ENCODE peak calls at places on chromosome 2, in four cellular contexts. Y is right cardiac atrium, O is cardiac muscle cell, W is A549. B is an unnamed sample.

GRCh38 chr2:60806988-60807681 is 51.1 kb downstream of the PAPOLG start:
- DNase-seq in Y (no peak), O (peak; percentile 13), W (no peak), B (peak; percentile 37)

GRCh38 chr2:25283921-25284320 is 57.8 kb downstream of the DNMT3A start:
- DNase-seq in O (no peak), W (no peak), Y (no peak), B (no peak)

GRCh38 chr2:165889158-165889557 is 64.4 kb downstream of the TTC21B start:
- DNase-seq in W (no peak), Y (no peak), O (peak; percentile 9), B (no peak)

GRCh38 chr2:17482651-17483050 is 35.6 kb downstream of the RAD51AP2 start:
- DNase-seq in O (no peak), W (no peak), Y (no peak), B (no peak)

GRCh38 chr2:40434638-40435296 is 17.1 kb downstream of the SLC8A1 start:
- DNase-seq in Y (no peak), W (peak; percentile 91), O (no peak), B (no peak)

GRCh38 chr2:111037136-111037535 is 83.6 kb upstream of the BCL2L11 start:
- DNase-seq in Y (no peak), O (no peak), W (no peak), B (no peak)

GRCh38 chr2:223416826-223417610 is 185.1 kb downstream of the SCG2 start:
- DNase-seq in W (no peak), Y (peak; percentile 75), O (no peak), B (no peak)

GRCh38 chr2:196329959-196330358 is 158.6 kb upstream of the STK17B start:
- DNase-seq in W (no peak), O (no peak), Y (no peak), B (no peak)

GRCh38 chr2:176536739-176537138 is 267.5 kb downstream of the MTX2 start:
- DNase-seq in O (no peak), W (no peak), Y (no peak), B (no peak)

GRCh38 chr2:61937098-61937497 is 31.6 kb downstream of the COMMD1 start:
- DNase-seq in Y (no peak), W (no peak), O (no peak), B (no peak)

GRCh38 chr2:9897796-9898195 is 53.7 kb upstream of the GRHL1 start:
- DNase-seq in O (peak; percentile 3), W (no peak), Y (no peak), B (no peak)

GRCh38 chr2:186641807-186642321 is 52.0 kb upstream of the FAM171B start:
- DNase-seq in O (peak; percentile 66), W (peak; percentile 79), Y (no peak), B (peak; percentile 51)

GRCh38 chr2:862356-862687 is 88.3 kb upstream of the SNTG2 start:
- DNase-seq in W (no peak), O (no peak), Y (no peak), B (no peak)

GRCh38 chr2:64023485-64024258 is 4.4 kb upstream of the VPS54 start:
- DNase-seq in W (peak; percentile 24), Y (no peak), O (no peak), B (peak; percentile 18)

GRCh38 chr2:237652181-237652580 is 24.8 kb downstream of the LRRFIP1 start:
- DNase-seq in Y (no peak), W (no peak), O (no peak), B (no peak)

GRCh38 chr2:237651761-237652160 is 24.4 kb downstream of the LRRFIP1 start:
- DNase-seq in W (no peak), O (no peak), Y (no peak), B (no peak)

GRCh38 chr2:237653791-237654558 is 26.6 kb downstream of the LRRFIP1 start:
- DNase-seq in Y (no peak), O (no peak), W (no peak), B (no peak)

GRCh38 chr2:237650455-237650850 is 23.1 kb downstream of the LRRFIP1 start:
- DNase-seq in W (no peak), Y (no peak), O (no peak), B (no peak)

DNA sequence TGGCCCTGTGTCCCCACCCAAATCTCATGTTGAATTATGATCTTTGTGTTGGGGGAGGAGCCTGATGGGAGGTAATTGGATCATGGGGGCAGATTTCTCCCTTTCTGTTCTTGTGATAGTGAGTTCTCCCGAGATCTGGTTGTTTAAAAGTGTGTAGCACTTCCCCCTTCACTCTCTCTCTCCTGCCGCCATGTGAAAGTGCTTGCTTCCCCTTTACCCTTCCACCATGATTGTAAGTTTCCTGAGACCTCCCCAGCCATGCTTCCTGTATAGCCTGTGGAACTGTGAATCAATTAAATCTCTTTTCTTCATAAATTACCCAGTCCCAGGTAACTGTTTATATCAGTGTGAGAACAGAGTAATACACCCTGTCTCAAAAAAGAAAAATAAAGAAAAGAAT is 25.5 kb downstream of the LRRFIP1 start:
- DNase-seq in O (no peak), Y (no peak), W (no peak), B (no peak)
- H3K9me3 ChIP-seq in O (no peaks in the 10 kb centered on the region), Y (no peaks in the 10 kb centered on the region), W (peaks cover 6% of the 10 kb centered on the region), B (no peaks in the 10 kb centered on the region)

GRCh38 chr2:134248913-134249312 is 5.0 kb upstream of the MGAT5 start:
- DNase-seq in W (no peak), Y (no peak), O (no peak), B (no peak)
- H3K4me1 ChIP-seq in W (no peaks in the 10 kb centered on the region), Y (peaks cover 20% of the 10 kb centered on the region), O (peaks cover 5% of the 10 kb centered on the region), B (peaks cover 65% of the 10 kb centered on the region)

GRCh38 chr2:34162236-34162635 is 563.1 kb upstream of the FAM98A start:
- DNase-seq in W (no peak), O (no peak), Y (no peak), B (no peak)

GRCh38 chr2:34161546-34161945 is 562.4 kb upstream of the FAM98A start:
- DNase-seq in Y (no peak), W (no peak), O (no peak), B (no peak)

DNA sequence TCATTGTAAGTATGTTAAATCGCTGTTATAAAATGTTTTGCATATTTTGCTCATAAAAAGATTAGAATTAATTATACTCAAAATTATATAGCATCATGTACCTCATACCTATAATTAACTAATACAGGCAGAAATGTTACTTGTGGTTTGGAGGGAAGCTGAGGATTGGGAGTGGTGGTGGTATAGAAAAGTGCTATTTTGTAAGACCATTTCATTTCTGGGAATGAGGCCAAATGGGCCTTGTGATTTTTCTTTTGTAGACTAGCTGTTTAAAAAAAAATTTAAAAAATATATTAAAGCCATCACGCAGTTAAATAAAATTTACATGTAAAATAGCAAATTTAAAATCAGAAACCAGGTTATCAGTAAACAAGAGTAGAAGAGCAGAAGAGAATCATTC is 560.8 kb upstream of the FAM98A start:
- DNase-seq in W (no peak), O (no peak), Y (no peak), B (no peak)
- H3K9me3 ChIP-seq in W (no peaks in the 10 kb centered on the region), O (no peaks in the 10 kb centered on the region), Y (no peaks in the 10 kb centered on the region), B (no peaks in the 10 kb centered on the region)

GRCh38 chr2:239570216-239570925 is 169.6 kb upstream of the HDAC4 start:
- DNase-seq in W (no peak), Y (no peak), O (no peak), B (no peak)

GRCh38 chr2:239567786-239568185 is 167.0 kb upstream of the HDAC4 start:
- DNase-seq in Y (no peak), O (no peak), W (no peak), B (no peak)

GRCh38 chr2:239570971-239571520 is 170.2 kb upstream of the HDAC4 start:
- DNase-seq in W (no peak), O (no peak), Y (no peak), B (no peak)

GRCh38 chr2:239566995-239567580 is 166.3 kb upstream of the HDAC4 start:
- DNase-seq in Y (no peak), W (no peak), O (no peak), B (no peak)

GRCh38 chr2:239569401-239570090 is 168.7 kb upstream of the HDAC4 start:
- DNase-seq in Y (no peak), O (no peak), W (no peak), B (no peak)
- H3K4me1 ChIP-seq in Y (no peaks in the 10 kb centered on the region), O (no peaks in the 10 kb centered on the region), W (no peaks in the 10 kb centered on the region), B (no peaks in the 10 kb centered on the region)

DNA sequence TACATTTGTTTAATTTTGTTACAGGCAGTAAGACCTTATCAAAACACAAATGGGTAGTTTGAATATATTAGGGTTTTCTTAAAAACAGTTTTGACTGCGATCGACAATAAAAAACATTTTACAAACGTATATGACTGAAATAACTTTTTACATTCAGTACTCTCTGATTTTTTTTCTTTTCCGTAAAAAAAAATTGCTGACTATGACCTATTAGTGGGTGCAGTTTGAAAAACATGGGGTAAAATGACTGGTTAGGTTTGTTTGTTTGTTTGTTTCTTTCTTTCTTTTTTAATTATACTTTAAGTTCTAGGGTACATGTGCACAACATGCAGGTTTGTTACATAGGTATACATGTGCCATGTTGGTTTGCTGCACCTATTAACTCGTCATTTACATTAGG is 36.9 kb downstream of the EPC2 start:
- DNase-seq in Y (no peak), O (no peak), W (no peak), B (no peak)
- H3K9me3 ChIP-seq in Y (no peaks in the 10 kb centered on the region), O (no peaks in the 10 kb centered on the region), W (no peaks in the 10 kb centered on the region), B (no peaks in the 10 kb centered on the region)

GRCh38 chr2:171253900-171254447 is 93.3 kb upstream of the TLK1 start:
- DNase-seq in O (no peak), Y (no peak), W (no peak), B (no peak)

GRCh38 chr2:171253279-171253678 is 92.6 kb upstream of the TLK1 start:
- DNase-seq in Y (no peak), W (no peak), O (no peak), B (no peak)

GRCh38 chr2:171249689-171250088 is 89.0 kb upstream of the TLK1 start:
- DNase-seq in O (no peak), Y (no peak), W (no peak), B (no peak)

DNA sequence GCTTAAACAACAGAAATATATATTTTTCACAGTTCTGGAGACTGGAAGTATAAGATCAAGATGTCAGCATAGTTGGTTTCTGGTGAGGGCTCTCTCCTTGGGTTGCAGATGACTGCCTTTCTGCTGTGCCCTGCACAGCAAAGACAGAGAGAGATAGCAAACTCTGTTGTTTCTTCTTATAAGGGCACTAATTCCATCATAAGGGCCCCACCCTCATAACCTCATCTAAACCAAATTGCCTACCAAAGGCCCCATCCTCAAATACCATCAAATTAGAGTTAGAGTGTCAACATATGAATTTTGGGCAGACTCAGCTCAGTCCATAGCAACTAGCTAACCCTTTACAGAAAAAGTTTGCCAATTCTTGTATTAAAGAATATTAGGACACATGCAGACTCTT is 94.0 kb upstream of the TLK1 start:
- DNase-seq in W (no peak), Y (no peak), O (no peak), B (no peak)
- H3K4me1 ChIP-seq in W (no peaks in the 10 kb centered on the region), Y (no peaks in the 10 kb centered on the region), O (no peaks in the 10 kb centered on the region), B (peaks cover 5% of the 10 kb centered on the region)

GRCh38 chr2:116810071-116810470 is 1004.4 kb upstream of the DDX18 start:
- DNase-seq in O (no peak), W (no peak), Y (no peak), B (no peak)
- H3K9me3 ChIP-seq in O (no peaks in the 10 kb centered on the region), W (peaks cover 3% of the 10 kb centered on the region), Y (no peaks in the 10 kb centered on the region), B (no peaks in the 10 kb centered on the region)

GRCh38 chr2:159096896-159097295 is 128.5 kb downstream of the TANC1 start:
- DNase-seq in O (no peak), W (no peak), Y (no peak), B (no peak)

GRCh38 chr2:159098374-159098773 is 129.9 kb downstream of the TANC1 start:
- DNase-seq in W (peak; percentile 19), Y (no peak), O (no peak), B (no peak)

GRCh38 chr2:159095813-159096212 is 127.4 kb downstream of the TANC1 start:
- DNase-seq in O (no peak), Y (no peak), W (no peak), B (no peak)

GRCh38 chr2:159101755-159102489 is 133.5 kb downstream of the TANC1 start:
- DNase-seq in W (no peak), O (no peak), Y (peak; percentile 62), B (no peak)

GRCh38 chr2:159098815-159099455 is 130.5 kb downstream of the TANC1 start:
- DNase-seq in Y (no peak), W (no peak), O (no peak), B (no peak)
- H3K4me1 ChIP-seq in Y (peaks cover 15% of the 10 kb centered on the region), W (peaks cover 23% of the 10 kb centered on the region), O (peaks cover 6% of the 10 kb centered on the region), B (no peaks in the 10 kb centered on the region)